ENCODE peak calls at places on chromosome 13, in five cellular contexts. One of them, this sample, is unnamed.

GRCh38 chr13:72970301-72970880 is 88.4 kb upstream of the KLF5 start:
- ATAC-seq in Panc1: no peak
- ATAC-seq in HCT116: no peak
- ATAC-seq in GM23338: no peak
- ATAC-seq in HepG2: no peak
- ATAC-seq in this sample: no peak

GRCh38 chr13:110409581-110409992 is 102.5 kb downstream of the COL4A2 start:
- ATAC-seq in HCT116: no peak
- ATAC-seq in Panc1: no peak
- ATAC-seq in GM23338: no peak
- ATAC-seq in HepG2: no peak
- ATAC-seq in this sample: no peak

GRCh38 chr13:34591163-34591562 is 350.9 kb upstream of the NBEA start:
- ATAC-seq in Panc1: no peak
- ATAC-seq in GM23338: no peak
- ATAC-seq in HCT116: no peak
- ATAC-seq in HepG2: no peak
- ATAC-seq in this sample: peak

GRCh38 chr13:29767006-29767405 is 83.4 kb downstream of the UBL3 start:
- ATAC-seq in HepG2: no peak
- ATAC-seq in GM23338: no peak
- ATAC-seq in HCT116: no peak
- ATAC-seq in Panc1: no peak
- ATAC-seq in this sample: peak

GRCh38 chr13:109565877-109566276 is 220.5 kb downstream of the IRS2 start:
- ATAC-seq in HCT116: no peak
- ATAC-seq in HepG2: no peak
- ATAC-seq in GM23338: no peak
- ATAC-seq in Panc1: no peak
- ATAC-seq in this sample: no peak

GRCh38 chr13:110319774-110320509 is 12.9 kb downstream of the COL4A2 start:
- ATAC-seq in Panc1: no peak
- ATAC-seq in HCT116: peak
- ATAC-seq in HepG2: no peak
- ATAC-seq in GM23338: peak
- ATAC-seq in this sample: peak

GRCh38 chr13:24675806-24676570 is 4.2 kb upstream of the ATP12A start:
- ATAC-seq in HepG2: no peak
- ATAC-seq in HCT116: no peak
- ATAC-seq in Panc1: no peak
- ATAC-seq in GM23338: no peak
- ATAC-seq in this sample: no peak

GRCh38 chr13:75687145-75687763 is 51.1 kb downstream of the LMO7 start:
- ATAC-seq in GM23338: peak
- ATAC-seq in Panc1: no peak
- ATAC-seq in HCT116: peak
- ATAC-seq in HepG2: peak
- ATAC-seq in this sample: no peak

GRCh38 chr13:51815848-51816247 is 11.9 kb upstream of the DHRS12 start:
- ATAC-seq in HepG2: no peak
- ATAC-seq in Panc1: no peak
- ATAC-seq in HCT116: no peak
- ATAC-seq in GM23338: no peak
- ATAC-seq in this sample: no peak
- TF ChIP-seq CTCF in HepG2: no peak
- TF ChIP-seq CTCF in Panc1: no peak
- TF ChIP-seq CTCF in HCT116: no peak
- TF ChIP-seq CTCF in GM23338: no peak
- TF ChIP-seq CTCF in this sample: no peak

DNA sequence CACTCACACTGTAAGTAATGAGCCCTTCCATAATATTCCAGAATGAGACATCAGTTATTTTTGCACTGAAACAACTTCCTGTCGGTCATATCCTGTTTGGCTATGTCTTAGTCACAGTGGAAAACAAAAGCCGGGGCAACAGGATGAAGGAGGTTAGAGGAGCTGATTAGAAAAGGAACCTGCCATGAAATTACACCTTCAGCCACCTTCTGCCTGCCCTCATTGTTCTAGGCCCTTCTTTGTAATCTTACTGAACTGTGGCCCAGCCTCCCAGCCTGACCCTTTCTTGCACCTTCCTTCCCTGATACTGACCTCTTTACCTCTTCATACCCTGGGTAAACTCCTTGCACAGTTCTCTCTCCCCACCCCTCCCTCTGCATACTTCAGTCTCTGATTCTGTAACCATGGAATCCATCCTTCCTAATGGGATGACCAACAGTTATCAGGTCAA is 67.3 kb downstream of the DOCK9 start:
- ATAC-seq in GM23338: peak
- ATAC-seq in HCT116: peak
- ATAC-seq in Panc1: peak
- ATAC-seq in HepG2: no peak
- ATAC-seq in this sample: peak
- TF ChIP-seq POLR2AphosphoS5 in GM23338: no peak
- TF ChIP-seq POLR2AphosphoS5 in HCT116: no peak
- TF ChIP-seq POLR2AphosphoS5 in Panc1: no peak
- TF ChIP-seq POLR2AphosphoS5 in HepG2: no peak
- TF ChIP-seq POLR2AphosphoS5 in this sample: no peak

GRCh38 chr13:40084934-40085333 is 429.5 kb downstream of the COG6 start:
- ATAC-seq in HepG2: no peak
- ATAC-seq in Panc1: no peak
- ATAC-seq in HCT116: no peak
- ATAC-seq in GM23338: no peak
- ATAC-seq in this sample: no peak

GRCh38 chr13:40080676-40081075 is 425.2 kb downstream of the COG6 start:
- ATAC-seq in HCT116: no peak
- ATAC-seq in HepG2: no peak
- ATAC-seq in Panc1: no peak
- ATAC-seq in GM23338: no peak
- ATAC-seq in this sample: no peak

GRCh38 chr13:40079721-40080120 is 424.3 kb downstream of the COG6 start:
- ATAC-seq in HepG2: no peak
- ATAC-seq in Panc1: no peak
- ATAC-seq in GM23338: no peak
- ATAC-seq in HCT116: no peak
- ATAC-seq in this sample: no peak

GRCh38 chr13:40083841-40084240 is 428.4 kb downstream of the COG6 start:
- ATAC-seq in GM23338: no peak
- ATAC-seq in Panc1: no peak
- ATAC-seq in HepG2: no peak
- ATAC-seq in HCT116: no peak
- ATAC-seq in this sample: no peak

DNA sequence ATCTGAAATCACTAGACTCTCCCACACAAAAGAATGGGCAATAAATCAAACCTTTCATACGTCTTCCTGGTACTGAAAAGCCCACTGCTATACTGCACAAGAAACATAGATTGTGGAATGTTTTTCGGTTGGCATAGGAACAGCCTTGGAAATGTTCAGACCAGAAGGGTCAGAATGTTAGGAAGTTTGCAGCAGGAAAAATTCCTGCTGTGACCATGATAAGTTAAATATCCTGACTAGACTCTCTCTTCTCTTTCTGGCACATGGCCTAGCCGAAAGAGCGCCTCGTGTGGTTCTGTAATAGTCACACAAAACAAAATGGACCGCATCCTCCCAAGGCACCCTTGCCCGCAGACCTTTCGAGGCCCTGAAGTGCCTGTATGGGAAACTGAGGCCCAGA is 427.2 kb downstream of the COG6 start:
- ATAC-seq in Panc1: no peak
- ATAC-seq in HCT116: no peak
- ATAC-seq in GM23338: no peak
- ATAC-seq in HepG2: peak
- ATAC-seq in this sample: no peak
- TF ChIP-seq CTCF in Panc1: no peak
- TF ChIP-seq CTCF in HCT116: no peak
- TF ChIP-seq CTCF in GM23338: peak
- TF ChIP-seq CTCF in HepG2: no peak
- TF ChIP-seq CTCF in this sample: no peak

GRCh38 chr13:59747529-59747928 is 416.2 kb downstream of the DIAPH3 start:
- ATAC-seq in Panc1: no peak
- ATAC-seq in HCT116: peak
- ATAC-seq in HepG2: peak
- ATAC-seq in GM23338: no peak
- ATAC-seq in this sample: no peak
- TF ChIP-seq POLR2AphosphoS5 in Panc1: no peak
- TF ChIP-seq POLR2AphosphoS5 in HCT116: no peak
- TF ChIP-seq POLR2AphosphoS5 in HepG2: no peak
- TF ChIP-seq POLR2AphosphoS5 in GM23338: no peak
- TF ChIP-seq POLR2AphosphoS5 in this sample: no peak

GRCh38 chr13:71672527-71672926 is 194.5 kb downstream of the DACH1 start:
- ATAC-seq in Panc1: no peak
- ATAC-seq in GM23338: no peak
- ATAC-seq in HepG2: no peak
- ATAC-seq in HCT116: no peak
- ATAC-seq in this sample: no peak

GRCh38 chr13:71677114-71677513 is 189.9 kb downstream of the DACH1 start:
- ATAC-seq in GM23338: no peak
- ATAC-seq in HCT116: no peak
- ATAC-seq in HepG2: no peak
- ATAC-seq in Panc1: no peak
- ATAC-seq in this sample: no peak

DNA sequence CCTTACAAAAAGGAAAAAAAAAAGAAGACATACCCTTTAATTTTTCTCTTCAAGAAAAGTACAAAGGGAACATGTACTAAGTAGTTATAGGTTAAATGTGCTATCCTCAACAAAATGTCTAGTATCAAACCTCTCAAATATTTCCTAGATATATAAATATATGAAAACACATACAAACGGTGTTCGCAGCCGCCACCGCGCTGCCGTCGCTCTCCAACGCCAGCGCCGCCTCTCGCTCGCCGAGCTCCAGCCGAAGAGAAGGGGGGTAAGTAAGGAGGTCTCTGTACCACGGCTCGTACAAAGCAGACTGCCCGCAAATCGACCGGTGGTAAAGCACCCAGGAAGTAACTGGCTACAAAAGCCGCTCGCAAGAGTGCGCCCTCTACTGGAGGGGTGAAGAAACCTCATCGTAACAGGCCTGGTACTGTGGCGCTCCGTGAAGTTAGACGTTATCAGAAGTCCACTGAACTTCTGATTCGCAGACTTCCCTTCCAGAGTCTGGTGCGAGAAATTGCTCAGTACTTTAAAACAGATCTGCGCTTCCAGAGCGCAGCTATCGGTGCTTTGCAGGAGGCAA is 192.1 kb downstream of the DACH1 start:
- ATAC-seq in Panc1: no peak
- ATAC-seq in HepG2: no peak
- ATAC-seq in HCT116: no peak
- ATAC-seq in GM23338: no peak
- ATAC-seq in this sample: no peak
- TF ChIP-seq CTCF in Panc1: peak
- TF ChIP-seq CTCF in HepG2: peak
- TF ChIP-seq CTCF in HCT116: peak
- TF ChIP-seq CTCF in GM23338: peak
- TF ChIP-seq CTCF in this sample: no peak

DNA sequence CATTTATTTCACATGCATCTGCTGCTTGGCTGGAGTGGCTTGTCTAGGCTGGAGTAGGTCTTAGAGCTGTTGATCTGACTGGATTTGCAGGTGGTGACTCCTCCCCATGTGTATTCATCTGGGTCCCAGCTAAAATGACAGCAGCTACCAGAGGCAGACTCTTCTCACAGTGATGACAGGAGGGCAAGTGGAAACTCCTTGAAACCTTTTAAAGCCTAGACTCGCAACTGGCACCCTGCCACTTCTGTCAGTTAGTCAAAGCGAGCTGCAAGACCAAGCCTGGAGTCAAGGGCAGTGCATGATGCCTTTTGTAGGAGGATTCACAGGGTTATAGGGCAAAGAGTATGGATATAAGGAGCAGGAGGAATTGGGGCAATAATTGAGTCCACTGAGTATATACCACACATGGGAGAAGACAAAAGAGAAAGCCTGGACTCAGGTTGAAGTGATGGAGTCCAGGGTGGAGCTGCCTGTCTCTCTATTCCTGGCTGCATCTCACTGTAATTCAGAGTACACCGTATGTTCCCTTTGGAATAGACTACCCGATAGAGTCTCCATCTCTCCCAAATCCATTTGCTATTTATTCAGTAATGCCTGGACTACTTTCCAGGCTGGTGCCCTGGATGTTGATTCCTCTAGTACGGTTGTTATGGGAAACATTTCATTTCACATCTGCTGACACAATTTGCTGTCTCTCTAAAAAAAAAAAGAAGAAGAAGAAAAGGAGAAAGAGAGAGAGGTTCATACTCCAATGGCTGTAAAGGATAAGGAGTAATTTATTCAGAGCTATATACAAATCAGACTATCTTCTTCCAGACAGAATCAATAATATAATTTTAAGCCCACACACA is 65.5 kb downstream of the TEX26 start:
- ATAC-seq in Panc1: no peak
- ATAC-seq in HepG2: no peak
- ATAC-seq in GM23338: no peak
- ATAC-seq in HCT116: no peak
- ATAC-seq in this sample: no peak
- TF ChIP-seq POLR2AphosphoS5 in Panc1: no peak
- TF ChIP-seq POLR2AphosphoS5 in HepG2: no peak
- TF ChIP-seq POLR2AphosphoS5 in GM23338: no peak
- TF ChIP-seq POLR2AphosphoS5 in HCT116: no peak
- TF ChIP-seq POLR2AphosphoS5 in this sample: no peak

GRCh38 chr13:28056426-28056825 is 44.0 kb downstream of the FLT3 start:
- ATAC-seq in HCT116: no peak
- ATAC-seq in HepG2: no peak
- ATAC-seq in Panc1: no peak
- ATAC-seq in GM23338: no peak
- ATAC-seq in this sample: no peak

GRCh38 chr13:28055362-28055761 is 45.0 kb downstream of the FLT3 start:
- ATAC-seq in HCT116: no peak
- ATAC-seq in HepG2: no peak
- ATAC-seq in Panc1: no peak
- ATAC-seq in GM23338: no peak
- ATAC-seq in this sample: no peak

GRCh38 chr13:28056970-28057712 is 43.2 kb downstream of the FLT3 start:
- ATAC-seq in Panc1: no peak
- ATAC-seq in HepG2: no peak
- ATAC-seq in GM23338: no peak
- ATAC-seq in HCT116: no peak
- ATAC-seq in this sample: no peak

GRCh38 chr13:28059214-28059613 is 41.2 kb downstream of the FLT3 start:
- ATAC-seq in GM23338: peak
- ATAC-seq in HCT116: peak
- ATAC-seq in Panc1: peak
- ATAC-seq in HepG2: peak
- ATAC-seq in this sample: no peak
- TF ChIP-seq CTCF in GM23338: peak
- TF ChIP-seq CTCF in HCT116: peak
- TF ChIP-seq CTCF in Panc1: peak
- TF ChIP-seq CTCF in HepG2: peak
- TF ChIP-seq CTCF in this sample: peak

DNA sequence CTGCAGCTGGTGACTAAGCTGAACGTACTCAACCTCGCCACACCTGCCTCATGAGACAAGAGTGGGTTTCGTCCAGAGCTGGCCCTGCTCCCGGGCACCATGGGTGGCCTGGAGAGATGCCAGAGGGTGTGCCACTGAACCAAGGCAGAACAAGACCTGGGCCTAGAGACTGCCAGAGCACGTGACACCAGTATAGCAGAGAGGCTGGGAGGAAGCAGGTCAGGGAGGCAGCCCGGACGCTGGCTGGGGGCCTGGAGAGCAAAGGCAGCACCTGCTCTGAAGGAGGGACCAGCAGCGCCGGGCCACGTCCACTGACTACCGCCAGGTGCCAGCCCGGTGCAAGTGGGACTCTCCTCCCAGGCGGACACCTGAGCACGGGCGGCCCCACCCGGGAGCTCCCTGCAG is 7.3 kb upstream of the C13orf46 start:
- ATAC-seq in HepG2: no peak
- ATAC-seq in Panc1: peak
- ATAC-seq in GM23338: no peak
- ATAC-seq in HCT116: peak
- ATAC-seq in this sample: peak
- TF ChIP-seq POLR2AphosphoS5 in HepG2: no peak
- TF ChIP-seq POLR2AphosphoS5 in Panc1: no peak
- TF ChIP-seq POLR2AphosphoS5 in GM23338: no peak
- TF ChIP-seq POLR2AphosphoS5 in HCT116: peak
- TF ChIP-seq POLR2AphosphoS5 in this sample: no peak

This sample was measured in gastroesophageal sphincter.